ENCODE peak calls at places on chromosome 2, in ten cellular contexts. H, T, M, F, R, A, E, P, W and C are unnamed samples.

GRCh38 chr2:120747706-120748105 is 12.0 kb downstream of the GLI2 start:
- DNase-seq in P (no peak), H (no peak), R (peak; percentile 26), T (no peak), W (no peak), E (no peak), F (peak; percentile 10), M (no peak), A (no peak), C (no peak)

GRCh38 chr2:241958818-241959545 is 89.5 kb downstream of the RTP5 start:
- DNase-seq in A (no peak), R (no peak), W (no peak), T (no peak), F (no peak), M (no peak), H (peak; percentile 71), P (no peak), E (no peak), C (no peak)

GRCh38 chr2:58448065-58448507 is 207.0 kb upstream of the FANCL start:
- DNase-seq in T (peak; percentile 88), P (no peak), M (peak; percentile 68), H (peak; percentile 83), R (no peak), E (peak; percentile 73), W (no peak), F (peak; percentile 84), A (peak; percentile 20), C (peak; percentile 50)

GRCh38 chr2:100208375-100208774 is 66.0 kb upstream of the AFF3 start:
- DNase-seq in M (no peak), A (no peak), H (no peak), P (no peak), W (no peak), E (peak; percentile 73), T (no peak), F (no peak), R (no peak), C (no peak)

GRCh38 chr2:100992262-100992661 is 9.8 kb upstream of the RPL31 start:
- DNase-seq in T (no peak), A (no peak), R (no peak), M (no peak), H (peak; percentile 61), E (no peak), W (no peak), P (peak; percentile 20), F (no peak), C (no peak)

GRCh38 chr2:8743261-8743660 is 61.4 kb downstream of the ID2 start:
- DNase-seq in M (no peak), R (no peak), P (no peak), W (no peak), E (peak; percentile 39), H (no peak), T (no peak), F (no peak), A (no peak), C (no peak)

GRCh38 chr2:188628989-188629889 is 337.6 kb downstream of the GULP1 start:
- DNase-seq in T (no peak), E (peak; percentile 94), W (no peak), R (no peak), F (peak; percentile 45), P (no peak), H (no peak), M (no peak), A (no peak), C (no peak)

GRCh38 chr2:7031424-7032245 is 114.4 kb downstream of the RNF144A start:
- DNase-seq in R (no peak), E (no peak), T (no peak), M (no peak), P (no peak), A (no peak), H (peak; percentile 35), F (no peak), W (peak; percentile 89), C (peak; percentile 63)

GRCh38 chr2:188326669-188327301 is 35.1 kb downstream of the GULP1 start:
- DNase-seq in P (no peak), E (peak; percentile 48), H (no peak), A (no peak), F (peak; percentile 80), T (no peak), M (no peak), W (no peak), R (no peak), C (no peak)

GRCh38 chr2:151029406-151030157 is 232.1 kb downstream of the RBM43 start:
- DNase-seq in H (no peak), R (no peak), E (peak; percentile 94), M (no peak), F (no peak), W (no peak), P (no peak), A (no peak), T (no peak), C (no peak)

GRCh38 chr2:179771791-179772190 is 89.6 kb downstream of the ZNF385B start:
- DNase-seq in F (no peak), A (no peak), P (no peak), M (no peak), W (no peak), R (no peak), E (no peak), T (no peak), H (no peak), C (no peak)

GRCh38 chr2:9995059-9995458 is 43.6 kb downstream of the GRHL1 start:
- DNase-seq in F (no peak), E (no peak), A (no peak), T (no peak), M (no peak), R (no peak), H (no peak), P (peak; percentile 13), W (no peak), C (no peak)

GRCh38 chr2:224608104-224608503 is 22.9 kb upstream of the CUL3 start:
- DNase-seq in P (no peak), M (no peak), A (no peak), F (no peak), E (no peak), H (no peak), W (no peak), R (no peak), T (no peak), C (no peak)

GRCh38 chr2:1950474-1950873 is 206.2 kb upstream of the PXDN start:
- DNase-seq in A (no peak), T (no peak), W (no peak), M (no peak), F (no peak), E (no peak), P (no peak), R (no peak), H (no peak), C (no peak)

GRCh38 chr2:118763797-118764196 is 83.7 kb downstream of the EN1 start:
- DNase-seq in E (peak; percentile 17), T (no peak), H (peak; percentile 3), R (no peak), P (no peak), F (peak; percentile 41), M (no peak), W (no peak), A (no peak), C (no peak)

GRCh38 chr2:10658041-10658913 is 31.5 kb downstream of the NOL10 start:
- DNase-seq in R (no peak), E (peak; percentile 90), W (no peak), P (no peak), A (no peak), M (no peak), F (peak; percentile 85), T (no peak), H (peak; percentile 12), C (no peak)

GRCh38 chr2:218036371-218036770 is 32.7 kb upstream of the RUFY4 start:
- DNase-seq in R (no peak), F (no peak), H (no peak), P (no peak), T (no peak), A (no peak), E (no peak), W (no peak), M (no peak), C (no peak)

GRCh38 chr2:205675861-205676516 is 6.3 kb upstream of the NRP2 start:
- DNase-seq in E (peak; percentile 82), A (no peak), T (peak; percentile 59), M (peak; percentile 77), H (peak; percentile 73), F (peak; percentile 80), R (no peak), P (no peak), W (no peak), C (peak; percentile 35)

GRCh38 chr2:86596118-86596517 is 27.5 kb downstream of the RNF103 start:
- DNase-seq in F (peak; percentile 9), T (no peak), A (no peak), M (no peak), H (no peak), R (no peak), P (no peak), W (no peak), E (no peak), C (no peak)

GRCh38 chr2:120267348-120267747 is 14.7 kb downstream of the RALB start:
- DNase-seq in T (no peak), F (no peak), R (no peak), H (no peak), P (no peak), W (no peak), M (no peak), E (no peak), A (no peak), C (no peak)

GRCh38 chr2:74142340-74142739 is 5.4 kb downstream of the BOLA3 start:
- DNase-seq in P (peak; percentile 25), R (no peak), T (no peak), W (no peak), E (peak; percentile 9), M (peak; percentile 49), F (peak; percentile 51), A (no peak), H (peak; percentile 56), C (peak; percentile 41)

GRCh38 chr2:3605013-3605961 is 10.4 kb downstream of the COLEC11 start:
- DNase-seq in W (peak; percentile 62), T (peak; percentile 37), P (peak; percentile 46), F (no peak), A (no peak), R (peak; percentile 40), H (no peak), M (peak; percentile 28), E (no peak), C (peak; percentile 86)

GRCh38 chr2:168049609-168050008 is 197.8 kb downstream of the STK39 start:
- DNase-seq in E (no peak), H (no peak), M (no peak), T (no peak), R (no peak), W (no peak), A (no peak), F (no peak), P (no peak), C (no peak)

GRCh38 chr2:15941970-15942710 is 1.8 kb downstream of the MYCN start:
- DNase-seq in W (peak; percentile 53), M (no peak), F (no peak), P (peak; percentile 59), R (no peak), A (peak; percentile 15), H (peak; percentile 24), T (peak; percentile 16), E (no peak), C (no peak)

GRCh38 chr2:6896930-6897759 is 19.6 kb downstream of the RSAD2 start:
- DNase-seq in E (peak; percentile 39), P (no peak), R (no peak), W (no peak), T (no peak), H (peak; percentile 70), A (no peak), M (peak; percentile 55), F (peak; percentile 0), C (peak; percentile 42)

GRCh38 chr2:202014328-202015034 is 19.2 kb upstream of the FZD7 start:
- DNase-seq in H (peak; percentile 37), P (no peak), R (no peak), A (no peak), F (no peak), E (peak; percentile 60), W (no peak), T (no peak), M (no peak), C (no peak)

GRCh38 chr2:104944495-104944894 is 90.6 kb downstream of the POU3F3 start:
- DNase-seq in E (peak; percentile 1), P (no peak), M (peak; percentile 38), T (peak; percentile 56), W (no peak), F (peak; percentile 2), A (no peak), R (no peak), H (peak; percentile 63), C (peak; percentile 16)

GRCh38 chr2:64274399-64275173 is 130.4 kb upstream of the PELI1 start:
- DNase-seq in A (no peak), F (no peak), R (no peak), E (no peak), H (no peak), M (no peak), T (no peak), P (no peak), W (no peak), C (no peak)